ENCODE peak calls at places on chromosomes 11 and 22, in four cellular contexts. O, N, B and J are unnamed samples.

GRCh38 chr22:27274770-27275449 is 526.6 kb downstream of the MN1 start:
- DNase-seq in O (no peak), N (no peak), B (no peak), J (no peak)

GRCh38 chr11:86955674-86956522 is 703 bp upstream of the FZD4 start:
- DNase-seq in O (peak), N (peak), B (peak), J (peak)

GRCh38 chr11:46051102-46051501 is 70.2 kb downstream of the PHF21A start:
- DNase-seq in O (no peak), N (no peak), B (no peak), J (no peak)

GRCh38 chr11:9172394-9172793 is 81.0 kb upstream of the SCUBE2 start:
- DNase-seq in O (no peak), N (no peak), B (no peak), J (peak)

GRCh38 chr11:12642040-12642439 is 32.2 kb upstream of the TEAD1 start:
- DNase-seq in O (no peak), N (no peak), B (no peak), J (no peak)

GRCh38 chr11:2795491-2795991 is 90.0 kb downstream of the CDKN1C start:
- DNase-seq in O (no peak), N (no peak), B (no peak), J (peak)

GRCh38 chr22:46945481-46945880 is 183.0 kb downstream of the TBC1D22A start:
- DNase-seq in O (no peak), N (no peak), B (no peak), J (no peak)

GRCh38 chr22:26681395-26681821 is 24.0 kb downstream of the MIAT start:
- DNase-seq in O (no peak), N (no peak), B (no peak), J (peak)

GRCh38 chr22:40023226-40023925 is 28.6 kb downstream of the FAM83F start:
- DNase-seq in O (no peak), N (no peak), B (no peak), J (no peak)

GRCh38 chr11:86509579-86509978 is 134.9 kb downstream of the CCDC81 start:
- DNase-seq in O (peak), N (no peak), B (no peak), J (no peak)

GRCh38 chr11:83292709-83293435 is 6.7 kb upstream of the CCDC90B start:
- DNase-seq in O (peak), N (no peak), B (peak), J (peak)

GRCh38 chr22:40044870-40045834 is 50.4 kb downstream of the FAM83F start:
- DNase-seq in O (peak), N (peak), B (peak), J (peak)

GRCh38 chr11:130389315-130389935 is 39.0 kb downstream of the ADAMTS8 start:
- DNase-seq in O (no peak), N (no peak), B (no peak), J (no peak)

GRCh38 chr11:111913997-111914396 is 1.5 kb downstream of the HSPB2 start:
- DNase-seq in O (no peak), N (no peak), B (peak), J (no peak)

GRCh38 chr11:3132271-3132781 is 32.8 kb downstream of the OSBPL5 start:
- DNase-seq in O (no peak), N (no peak), B (no peak), J (peak)

GRCh38 chr11:82117339-82117738 is 616.3 kb downstream of the FAM181B start:
- DNase-seq in O (no peak), N (no peak), B (no peak), J (no peak)

GRCh38 chr11:122902951-122903350 is 20.4 kb downstream of the JHY start:
- DNase-seq in O (no peak), N (no peak), B (no peak), J (no peak)

GRCh38 chr11:107836811-107837210 is 21.8 kb downstream of the SLC35F2 start:
- DNase-seq in O (no peak), N (no peak), B (no peak), J (no peak)

GRCh38 chr11:121241300-121242176 is 51.0 kb upstream of the SC5D start:
- DNase-seq in O (no peak), N (no peak), B (no peak), J (peak)

GRCh38 chr11:33089776-33090175 is 50.4 kb downstream of the TCP11L1 start:
- DNase-seq in O (peak), N (no peak), B (no peak), J (no peak)

GRCh38 chr11:60121259-60121658 is 32.8 kb downstream of the MS4A2 start:
- DNase-seq in O (no peak), N (no peak), B (no peak), J (peak)

GRCh38 chr11:104073950-104074349 is 37.5 kb downstream of the DDI1 start:
- DNase-seq in O (peak), N (no peak), B (no peak), J (no peak)

GRCh38 chr11:130516175-130516867 is 67.9 kb downstream of the ADAMTS15 start:
- DNase-seq in O (no peak), N (no peak), B (no peak), J (no peak)

GRCh38 chr11:69694781-69695180 is 9.0 kb downstream of the FGF19 start:
- DNase-seq in O (no peak), N (no peak), B (no peak), J (no peak)

GRCh38 chr11:19379465-19379864 is 138.7 kb upstream of the E2F8 start:
- DNase-seq in O (no peak), N (no peak), B (no peak), J (no peak)

GRCh38 chr22:27531782-27532530 is 269.6 kb downstream of the MN1 start:
- DNase-seq in O (peak), N (no peak), B (no peak), J (no peak)

GRCh38 chr11:103587951-103588788 is 448.3 kb upstream of the DDI1 start:
- DNase-seq in O (no peak), N (no peak), B (no peak), J (no peak)

GRCh38 chr11:559020-559620 is 1.4 kb downstream of the LMNTD2 start:
- DNase-seq in O (no peak), N (no peak), B (no peak), J (no peak)

GRCh38 chr11:122843281-122844150 is 5.2 kb downstream of the CRTAM start:
- DNase-seq in O (no peak), N (peak), B (no peak), J (peak)

GRCh38 chr22:49449377-49449776 is 378.3 kb downstream of the BRD1 start:
- DNase-seq in O (no peak), N (no peak), B (no peak), J (peak)

GRCh38 chr22:49449811-49450386 is 377.8 kb downstream of the BRD1 start:
- DNase-seq in O (no peak), N (no peak), B (no peak), J (peak)

GRCh38 chr22:49452362-49452946 is 375.2 kb downstream of the BRD1 start:
- DNase-seq in O (no peak), N (no peak), B (no peak), J (no peak)

GRCh38 chr22:49451070-49451840 is 376.4 kb downstream of the BRD1 start:
- DNase-seq in O (no peak), N (no peak), B (no peak), J (no peak)

DNA sequence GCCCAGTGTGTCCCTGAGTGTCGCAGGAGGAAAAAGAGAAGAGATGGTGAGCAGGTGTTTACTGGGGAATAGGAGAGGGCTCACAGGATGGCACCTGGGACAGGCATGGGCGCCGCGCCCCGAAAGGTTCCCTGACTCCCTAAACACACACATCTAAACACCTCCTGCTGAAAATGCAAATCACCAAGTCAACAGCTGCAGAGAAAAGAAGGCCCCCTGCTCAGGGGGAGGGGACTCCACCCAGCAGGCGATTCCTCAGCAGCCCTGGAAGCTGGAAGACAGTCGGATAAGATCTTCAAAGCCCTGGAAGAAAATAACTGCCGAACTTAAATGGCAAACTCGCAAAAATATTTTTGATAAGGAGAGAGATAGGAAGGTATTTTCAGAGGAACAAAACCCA is 377.2 kb downstream of the BRD1 start:
- DNase-seq in O (no peak), N (no peak), B (no peak), J (peak)
- H3K27ac ChIP-seq in O (no peak), N (no peak), B (no peak), J (no peak)

DNA sequence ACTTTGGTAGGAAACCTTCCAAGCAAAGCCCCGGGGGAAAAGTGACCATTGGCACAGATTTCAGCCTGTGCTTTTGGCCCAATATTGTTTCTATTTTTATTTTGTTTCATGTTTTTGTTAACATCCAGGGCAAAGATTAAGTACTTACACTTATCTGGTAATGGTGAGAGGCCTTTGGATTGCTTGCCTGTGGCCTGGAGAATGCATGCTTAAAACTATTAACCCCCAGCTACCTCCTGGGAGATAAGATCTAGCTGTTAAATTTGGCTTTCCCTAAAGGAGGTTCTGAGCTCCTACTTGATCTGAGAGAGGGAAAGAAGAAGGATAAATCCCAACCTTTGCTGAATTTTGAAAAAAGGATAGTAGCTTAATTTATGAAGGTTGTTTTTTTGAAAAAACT is 74.7 kb downstream of the WNT11 start:
- DNase-seq in O (no peak), N (no peak), B (no peak), J (no peak)
- H3K27ac ChIP-seq in O (no peak), N (no peak), B (no peak), J (no peak)

GRCh38 chr11:75029836-75030631 is 41.3 kb downstream of the NEU3 start:
- DNase-seq in O (no peak), N (no peak), B (no peak), J (peak)

GRCh38 chr11:75031771-75032549 is 43.2 kb downstream of the NEU3 start:
- DNase-seq in O (peak), N (peak), B (peak), J (peak)

GRCh38 chr11:75033916-75034315 is 45.2 kb downstream of the NEU3 start:
- DNase-seq in O (no peak), N (no peak), B (no peak), J (no peak)

GRCh38 chr11:75032550-75032935 is 43.8 kb downstream of the NEU3 start:
- DNase-seq in O (no peak), N (no peak), B (no peak), J (peak)

DNA sequence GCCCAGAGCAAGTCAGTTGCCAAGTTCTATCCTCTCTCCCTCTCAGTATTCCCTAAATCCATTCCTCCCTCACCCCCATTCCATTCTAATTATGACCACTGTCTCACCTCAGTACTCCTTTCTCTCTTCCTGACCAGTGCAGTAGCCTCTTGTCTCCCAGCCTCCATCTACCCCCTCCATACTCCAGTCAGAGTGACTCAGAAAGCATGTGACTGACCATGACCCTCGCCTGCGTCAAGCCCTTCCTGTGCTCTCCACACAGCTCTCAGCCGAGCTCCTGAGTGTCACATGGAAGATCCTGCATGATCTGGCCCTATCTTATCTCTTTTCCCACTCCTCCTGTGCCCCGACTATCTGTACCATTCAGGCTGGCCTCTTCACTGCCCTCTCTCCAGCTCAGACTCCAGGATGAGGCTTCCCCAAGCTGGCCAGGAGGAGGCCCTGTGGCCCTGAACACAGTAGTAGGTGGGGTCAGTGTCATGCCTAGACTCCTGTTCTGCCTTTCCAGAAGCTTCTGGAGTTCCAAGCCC is 42.6 kb downstream of the NEU3 start:
- DNase-seq in O (peak), N (no peak), B (no peak), J (no peak)
- H3K27ac ChIP-seq in O (peak), N (no peak), B (no peak), J (no peak)

DNA sequence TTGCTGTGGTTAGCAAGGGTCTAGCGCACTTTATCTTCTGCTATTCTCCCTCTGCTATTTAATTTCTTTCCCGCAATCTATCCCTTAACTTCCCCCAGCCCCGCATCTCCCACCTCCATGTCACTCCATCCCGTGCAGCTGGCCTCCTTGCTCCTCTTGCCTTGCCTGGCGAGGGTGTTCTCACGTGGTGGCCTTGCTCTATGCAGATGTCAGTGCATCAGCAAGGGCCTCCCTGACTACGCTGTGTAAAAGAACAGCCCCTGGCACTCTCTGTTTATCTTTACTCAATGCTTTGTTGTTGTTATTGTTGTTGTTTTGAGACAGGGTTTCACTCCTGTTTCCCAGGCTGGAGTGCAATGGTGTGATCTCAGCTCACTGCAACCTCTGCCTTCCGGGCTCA is 114.4 kb upstream of the NNMT start:
- DNase-seq in O (no peak), N (no peak), B (no peak), J (no peak)
- H3K27ac ChIP-seq in O (no peak), N (no peak), B (peak), J (no peak)